ENCODE peak calls at places on chromosomes 4 and X, in seven cellular contexts. W is GM12878, G is SK-N-SH, H is K562, X is HepG2, C is HCT116, S is H1. Y is an unnamed sample.

GRCh38 chrX:40105016-40105790 is 7.4 kb upstream of the BCOR start:
- DNase-seq in W (no peak), G (peak; percentile 64), H (no peak), X (no peak), C (no peak), S (peak; percentile 52), Y (no peak)

GRCh38 chr4:86043755-86044592 is 315.9 kb downstream of the MAPK10 start:
- DNase-seq in W (no peak), G (peak; percentile 23), H (peak; percentile 20), X (peak; percentile 32), C (peak; percentile 37), S (no peak), Y (peak; percentile 44)

GRCh38 chrX:51568586-51568985 is 50.1 kb downstream of the CENPVL3 start:
- DNase-seq in W (no peak), G (no peak), H (no peak), X (no peak), C (no peak), S (no peak), Y (no peak)

GRCh38 chr4:48203819-48204218 is 65.8 kb downstream of the TEC start:
- DNase-seq in W (no peak), G (no peak), H (peak; percentile 84), X (no peak), C (no peak), S (no peak), Y (no peak)

GRCh38 chr4:98394134-98394533 is 132.9 kb downstream of the RAP1GDS1 start:
- DNase-seq in W (no peak), G (no peak), H (no peak), X (no peak), C (no peak), S (no peak), Y (no peak)

GRCh38 chrX:16589211-16589610 is 60.7 kb upstream of the S100G start:
- DNase-seq in W (no peak), G (no peak), H (no peak), X (no peak), C (no peak), S (no peak), Y (no peak)

GRCh38 chr4:138672393-138672976 is 343.1 kb upstream of the NOCT start:
- DNase-seq in W (peak; percentile 19), G (no peak), H (no peak), X (no peak), C (no peak), S (no peak), Y (no peak)

GRCh38 chr4:91830681-91831395 is 472.9 kb upstream of the GRID2 start:
- DNase-seq in W (no peak), G (no peak), H (no peak), X (no peak), C (no peak), S (no peak), Y (peak; percentile 32)

GRCh38 chrX:136711147-136711546 is 63.2 kb downstream of the CD40LG start:
- DNase-seq in W (no peak), G (peak; percentile 42), H (peak; percentile 7), X (no peak), C (no peak), S (no peak), Y (no peak)

GRCh38 chrX:254630-255215 is 26.5 kb upstream of the PLCXD1 start:
- DNase-seq in W (no peak), G (no peak), H (no peak), X (no peak), C (no peak), S (no peak), Y (no peak)

DNA sequence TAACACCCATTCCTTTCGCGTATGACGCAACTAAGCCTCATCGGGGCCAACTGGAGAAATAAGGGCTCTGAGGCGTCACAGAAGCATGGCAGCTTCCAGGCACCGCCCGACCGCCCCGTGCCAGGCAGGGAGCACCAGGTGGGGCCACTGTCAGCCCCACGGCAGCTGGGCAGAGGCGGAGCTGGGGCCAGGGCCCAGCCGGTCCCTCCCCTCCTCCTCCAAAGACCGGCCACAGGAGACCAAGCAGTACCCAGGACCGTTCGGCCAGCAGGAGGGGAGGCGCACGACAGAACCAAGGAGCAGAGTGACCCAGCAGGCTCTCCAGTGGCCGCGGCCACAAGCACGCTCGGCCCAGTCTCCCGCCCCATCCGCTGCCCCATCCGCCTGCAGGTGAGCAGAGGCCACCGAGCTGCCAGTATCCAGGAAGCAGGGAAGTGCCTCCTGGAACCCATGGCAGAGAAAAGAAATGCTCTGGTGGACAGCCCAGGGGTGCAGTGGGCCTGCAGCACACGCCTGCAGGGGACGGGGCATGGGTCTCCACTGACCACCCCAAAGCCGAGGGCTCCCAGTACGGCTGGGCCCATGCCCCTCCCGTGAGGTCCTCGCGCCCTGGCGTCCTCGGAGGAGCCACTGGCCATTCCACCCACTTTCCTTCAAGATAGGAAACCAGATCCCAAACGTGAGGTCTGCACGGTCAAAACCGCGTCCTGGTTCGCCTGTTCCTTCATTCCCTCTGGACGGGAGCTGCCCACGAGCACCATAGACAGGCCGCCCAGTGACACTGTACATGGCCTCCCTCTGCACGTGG is 9.6 kb downstream of the CTBP1 start:
- DNase-seq in W (no peak), G (peak; percentile 20), H (no peak), X (no peak), C (no peak), S (no peak), Y (no peak)
- TF ChIP-seq JUND in W (no peak), G (no peak), H (no peak), X (no peak), C (no peak), S (no peak), Y (no peak)

GRCh38 chrX:14616876-14617275 is 87.5 kb downstream of the GLRA2 start:
- DNase-seq in W (no peak), G (no peak), H (no peak), X (no peak), C (no peak), S (no peak), Y (no peak)
- TF ChIP-seq JUND in W (no peak), G (no peak), H (no peak), X (no peak), C (no peak), S (no peak), Y (no peak)

DNA sequence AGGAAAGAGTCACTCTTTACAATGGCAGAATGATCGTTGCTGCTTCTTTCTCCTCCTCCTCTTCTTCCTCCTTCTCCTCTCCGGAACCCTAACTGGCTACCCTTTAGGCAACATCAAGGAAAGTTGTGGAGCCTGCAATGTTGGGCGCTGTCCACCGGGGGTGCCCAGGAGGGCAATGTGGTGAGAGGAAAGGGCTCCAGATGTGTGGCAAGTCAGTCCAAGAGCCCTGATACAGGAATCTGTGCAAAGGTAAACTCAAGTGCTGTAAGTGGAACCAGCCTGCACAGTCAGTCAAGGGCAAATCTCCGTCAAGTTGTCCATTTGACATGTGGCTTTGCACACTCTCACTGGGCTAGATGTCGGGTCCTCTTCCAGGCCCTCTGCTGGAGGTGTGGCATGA is 2.8 kb downstream of the RTL5 start:
- DNase-seq in W (no peak), G (peak; percentile 49), H (no peak), X (peak; percentile 0), C (no peak), S (peak; percentile 57), Y (no peak)
- TF ChIP-seq JUND in W (no peak), G (no peak), H (no peak), X (no peak), C (no peak), S (no peak), Y (no peak)

GRCh38 chr4:94504545-94504944 is 52.8 kb downstream of the PDLIM5 start:
- DNase-seq in W (no peak), G (no peak), H (no peak), X (no peak), C (no peak), S (no peak), Y (no peak)
- TF ChIP-seq JUND in W (no peak), G (no peak), H (no peak), X (no peak), C (no peak), S (no peak), Y (no peak)

DNA sequence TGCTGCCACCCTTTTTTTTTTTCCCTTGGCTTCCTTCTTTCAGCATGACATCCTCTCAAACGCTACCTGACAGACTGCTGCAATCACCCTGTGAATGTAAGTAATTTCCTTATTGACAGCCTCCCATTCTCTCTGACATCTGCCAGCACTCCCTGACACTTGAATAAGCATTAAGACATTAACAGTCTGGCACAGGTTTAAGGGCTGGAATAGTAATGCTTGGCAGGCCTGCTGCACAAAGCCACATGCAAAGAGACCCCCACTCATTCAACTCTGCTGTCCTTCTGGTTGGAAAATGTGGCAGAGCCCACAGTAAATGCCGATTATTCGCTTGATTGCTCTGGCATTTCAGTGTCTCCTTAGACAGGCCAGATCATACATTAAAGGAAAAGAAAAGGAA is 28.1 kb upstream of the RASGEF1B start:
- DNase-seq in W (no peak), G (no peak), H (no peak), X (no peak), C (no peak), S (no peak), Y (no peak)
- TF ChIP-seq JUND in W (no peak), G (no peak), H (no peak), X (no peak), C (no peak), S (no peak), Y (no peak)